ENCODE peak calls at places on chromosomes 5 and 9, in eight cellular contexts. D, K, O, G, Z, E, M and R are unnamed samples.

GRCh38 chr9:35760651-35761050 is 6.6 kb upstream of the MSMP start:
- DNase-seq in Z (no peak), D (no peak), M (peak), E (no peak), G (no peak), O (no peak), K (peak), R (no peak)

GRCh38 chr5:95817430-95817829 is 5.1 kb downstream of the GLRX start:
- DNase-seq in O (no peak), K (peak), Z (no peak), D (no peak), E (no peak), G (peak), M (peak), R (no peak)

GRCh38 chr5:39005566-39006232 is 68.5 kb downstream of the RICTOR start:
- DNase-seq in M (peak), O (no peak), G (peak), K (peak), D (no peak), Z (no peak), E (no peak), R (no peak)

GRCh38 chr5:44809215-44809955 is 638 bp downstream of the MRPS30 start:
- DNase-seq in D (peak), G (peak), Z (peak), K (peak), M (peak), E (peak), O (peak), R (peak)

GRCh38 chr5:171137768-171138540 is 171.1 kb upstream of the TLX3 start:
- DNase-seq in O (no peak), M (peak), G (no peak), K (peak), D (no peak), Z (no peak), E (no peak), R (no peak)

GRCh38 chr9:93134018-93134739 is at the start of gene NINJ1:
- DNase-seq in E (peak), O (peak), M (peak), Z (peak), G (peak), D (peak), K (peak), R (peak)

GRCh38 chr9:87197349-87198130 is 250.2 kb upstream of the GAS1 start:
- DNase-seq in E (no peak), K (peak), O (peak), M (no peak), G (no peak), Z (no peak), D (no peak), R (no peak)

GRCh38 chr9:93956183-93956784 is 1.1 kb upstream of the BARX1 start:
- DNase-seq in K (no peak), M (no peak), E (no peak), Z (peak), G (no peak), O (no peak), D (no peak), R (no peak)

GRCh38 chr9:35570709-35571108 is 34.4 kb upstream of the TESK1 start:
- DNase-seq in K (peak), Z (no peak), E (no peak), D (no peak), G (no peak), O (no peak), M (no peak), R (no peak)

GRCh38 chr5:110414360-110414759 is 312.1 kb downstream of the TMEM232 start:
- DNase-seq in O (peak), M (peak), E (no peak), G (no peak), Z (peak), D (no peak), K (peak), R (no peak)

GRCh38 chr5:10676224-10676623 is 84.8 kb downstream of the DAP start:
- DNase-seq in D (no peak), K (no peak), M (peak), E (no peak), G (no peak), Z (no peak), O (no peak), R (no peak)

GRCh38 chr9:134606951-134607733 is 34.5 kb upstream of the COL5A1 start:
- DNase-seq in Z (no peak), O (peak), M (no peak), D (peak), E (peak), G (no peak), K (no peak), R (no peak)

GRCh38 chr5:52727568-52727967 is 60.1 kb upstream of the ITGA1 start:
- DNase-seq in Z (no peak), D (no peak), O (no peak), G (no peak), E (no peak), M (peak), K (peak), R (no peak)

GRCh38 chr9:14909631-14910177 is 524 bp downstream of the FREM1 start:
- DNase-seq in D (no peak), K (no peak), O (no peak), Z (no peak), M (no peak), G (no peak), E (no peak), R (no peak)

DNA sequence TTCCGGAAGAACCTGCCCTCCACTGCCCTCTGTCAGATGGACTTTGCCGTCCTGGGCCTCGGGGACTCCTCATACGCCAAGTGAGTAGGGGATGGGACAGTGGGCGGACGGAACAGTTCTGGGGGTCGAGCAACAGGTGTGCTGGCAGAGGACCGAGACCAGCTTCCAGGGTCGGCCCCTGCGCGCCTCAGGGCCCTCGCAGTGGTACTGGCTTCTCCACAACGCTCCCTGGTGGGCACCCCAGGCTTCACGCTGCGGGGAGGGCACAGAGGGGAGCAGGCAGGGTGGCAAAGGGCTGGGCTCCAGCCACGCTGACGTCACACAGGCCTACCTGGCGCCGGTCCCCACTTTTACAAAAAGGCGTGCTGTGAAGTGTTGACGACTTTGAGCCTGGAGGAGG is 7.0 kb downstream of the NDOR1 start:
- DNase-seq in K (no peak), G (no peak), M (no peak), D (no peak), O (no peak), Z (no peak), E (no peak), R (no peak)
- TF ChIP-seq CTCF in K (no peak), G (no peak), M (no peak), D (no peak), O (no peak), Z (no peak), E (peak), R (no peak)

GRCh38 chr5:26060212-26060611 is 978.2 kb downstream of the CDH9 start:
- DNase-seq in E (no peak), M (no peak), D (no peak), G (no peak), O (no peak), Z (no peak), K (no peak), R (no peak)
- TF ChIP-seq CTCF in E (no peak), M (no peak), D (no peak), G (no peak), O (no peak), Z (no peak), K (no peak), R (no peak)

GRCh38 chr5:119022017-119022745 is 33.8 kb upstream of the DTWD2 start:
- DNase-seq in O (no peak), G (no peak), M (peak), K (peak), D (no peak), E (no peak), Z (peak), R (no peak)
- TF ChIP-seq CTCF in O (peak), G (peak), M (peak), K (peak), D (peak), E (peak), Z (peak), R (peak)

GRCh38 chr5:58851571-58851970 is 268.7 kb downstream of the RAB3C start:
- DNase-seq in E (no peak), G (no peak), O (no peak), D (no peak), Z (no peak), K (no peak), M (no peak), R (no peak)

GRCh38 chr5:58847041-58847440 is 264.2 kb downstream of the RAB3C start:
- DNase-seq in O (no peak), E (no peak), Z (no peak), G (no peak), K (no peak), M (no peak), D (no peak), R (no peak)

GRCh38 chr5:58849151-58849550 is 266.3 kb downstream of the RAB3C start:
- DNase-seq in O (no peak), E (no peak), Z (no peak), G (no peak), D (no peak), K (no peak), M (peak), R (no peak)

GRCh38 chr5:58854396-58854795 is 271.5 kb downstream of the RAB3C start:
- DNase-seq in M (no peak), O (no peak), E (no peak), Z (no peak), K (no peak), G (no peak), D (no peak), R (no peak)

DNA sequence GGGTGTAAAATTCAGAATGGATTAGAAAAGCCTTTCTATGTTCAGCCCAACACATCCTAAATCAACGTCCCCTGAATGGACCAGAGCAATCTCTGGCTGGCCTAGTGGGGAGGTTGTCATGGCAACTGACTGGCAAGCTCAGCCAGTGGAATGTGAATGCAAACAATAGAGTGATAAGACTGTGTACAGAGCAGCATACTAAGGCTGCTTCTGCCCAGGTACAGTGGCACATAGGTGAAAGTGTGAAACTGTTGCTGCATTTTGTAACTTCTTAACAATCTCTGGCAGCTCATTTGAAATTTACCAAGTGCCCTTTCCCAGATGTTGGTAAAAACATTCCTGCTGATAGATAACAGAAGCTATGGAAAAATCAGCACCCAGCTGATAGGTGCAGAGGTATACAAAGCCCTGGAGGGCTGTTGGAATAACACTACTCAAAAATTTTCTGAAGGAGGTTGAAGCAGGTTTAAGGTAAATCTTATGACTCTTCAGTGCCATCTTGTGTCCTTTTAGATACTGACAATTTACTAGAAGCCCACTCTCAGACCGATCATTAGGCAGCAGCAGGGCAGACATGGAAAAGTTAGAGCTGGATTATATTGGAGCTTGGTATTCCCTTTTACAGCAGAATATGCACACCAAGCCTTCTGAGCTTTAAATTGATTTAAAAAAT is 267.3 kb downstream of the RAB3C start:
- DNase-seq in O (peak), D (no peak), E (peak), K (peak), Z (peak), M (peak), G (no peak), R (peak)
- TF ChIP-seq CTCF in O (peak), D (peak), E (peak), K (peak), Z (no peak), M (peak), G (peak), R (peak)

GRCh38 chr9:127049044-127049443 is 73.4 kb downstream of the ANGPTL2 start:
- DNase-seq in M (peak), K (peak), O (no peak), D (no peak), E (no peak), Z (no peak), G (no peak), R (no peak)
- TF ChIP-seq CTCF in M (peak), K (peak), O (no peak), D (no peak), E (no peak), Z (no peak), G (no peak), R (no peak)

GRCh38 chr9:71760901-71761300 is 7.4 kb downstream of the CEMIP2 start:
- DNase-seq in K (no peak), Z (no peak), O (no peak), D (no peak), M (no peak), G (no peak), E (no peak), R (no peak)
- TF ChIP-seq CTCF in K (peak), Z (no peak), O (no peak), D (no peak), M (no peak), G (no peak), E (no peak), R (no peak)